ENCODE peak calls at places on chromosome 19, in four cellular contexts. O is smooth muscle cell of the brain vasculature; A is activated naive CD8-positive, alpha-beta T cell treated with anti-CD3 and anti-CD28 coated beads, Interleukin-2, amount 50 U/mL, for 24 hours; Q is activated T-cell treated with anti-CD3 and anti-CD28 coated beads, Interleukin-2, amount 50 U/mL, for 72 hours. G is an unnamed sample.
A peak's percentile ranks its signal among the peaks of the same experiment; 100 is the strongest.

GRCh38 chr19:15283141-15283885 is 49.0 kb downstream of the BRD4 start:
- DNase-seq in O (no peak), A (no peak), Q (peak; percentile 60), G (no peak)

GRCh38 chr19:43507880-43508279 is 3.3 kb upstream of the PHLDB3 start:
- DNase-seq in O (no peak), A (no peak), Q (no peak), G (no peak)

GRCh38 chr19:10478903-10479384 is 24.2 kb downstream of the KEAP1 start:
- DNase-seq in O (peak; percentile 75), A (peak; percentile 86), Q (peak; percentile 91), G (peak; percentile 90)

GRCh38 chr19:39483141-39483540 is 2.5 kb downstream of the TIMM50 start:
- DNase-seq in O (no peak), A (no peak), Q (no peak), G (no peak)

GRCh38 chr19:32223595-32224370 is 121.6 kb upstream of the ZNF507 start:
- DNase-seq in O (no peak), A (peak; percentile 7), Q (no peak), G (no peak)

GRCh38 chr19:12782424-12783225 is 7.3 kb upstream of the HOOK2 start:
- DNase-seq in O (no peak), A (peak; percentile 93), Q (peak; percentile 97), G (peak; percentile 86)

GRCh38 chr19:1333789-1334188 is 48.1 kb downstream of the EFNA2 start:
- DNase-seq in O (no peak), A (no peak), Q (no peak), G (no peak)

GRCh38 chr19:30662211-30662861 is 290.2 kb downstream of the ZNF536 start:
- DNase-seq in O (no peak), A (no peak), Q (no peak), G (peak; percentile 42)

GRCh38 chr19:42267644-42268141 is 1.4 kb upstream of the CIC start:
- DNase-seq in O (no peak), A (no peak), Q (no peak), G (no peak)

GRCh38 chr19:13881692-13882418 is 4.9 kb downstream of the NANOS3 start:
- DNase-seq in O (no peak), A (peak; percentile 51), Q (peak; percentile 56), G (no peak)

GRCh38 chr19:32875428-32875827 is 5.9 kb upstream of the SLC7A9 start:
- DNase-seq in O (no peak), A (no peak), Q (no peak), G (peak; percentile 35)

GRCh38 chr19:10517361-10517759 is at the start of gene S1PR5:
- DNase-seq in O (no peak), A (no peak), Q (peak; percentile 25), G (no peak)

GRCh38 chr19:35636651-35637050 is 4.9 kb upstream of the ETV2 start:
- DNase-seq in O (no peak), A (no peak), Q (no peak), G (no peak)

GRCh38 chr19:41310031-41310831 is at the start of gene CCDC97:
- DNase-seq in O (no peak), A (peak; percentile 90), Q (peak; percentile 91), G (peak; percentile 90)

GRCh38 chr19:38647368-38647965 is at the start of gene ACTN4:
- DNase-seq in O (peak; percentile 93), A (peak; percentile 100), Q (peak; percentile 100), G (peak; percentile 99)

GRCh38 chr19:6556043-6556449 is 25.2 kb downstream of the TNFSF9 start:
- DNase-seq in O (no peak), A (no peak), Q (no peak), G (no peak)

GRCh38 chr19:50324331-50324730 is 4.8 kb downstream of the KCNC3 start:
- DNase-seq in O (no peak), A (no peak), Q (no peak), G (no peak)

G was measured in ureter.